ENCODE peak calls at places on chromosomes 12 and 14, in four cellular contexts. One of them, this sample, is unnamed.

GRCh38 chr12:94753071-94753779 is 102.9 kb upstream of the TMCC3 start:
- DNase-seq in dermis blood vessel endothelial cell: peak
- DNase-seq in endothelial cell: no peak
- DNase-seq in germinal center: no peak
- DNase-seq in this sample: no peak

GRCh38 chr14:33566082-33566481 is 384.8 kb downstream of the EGLN3 start:
- DNase-seq in dermis blood vessel endothelial cell: no peak
- DNase-seq in endothelial cell: no peak
- DNase-seq in germinal center: no peak
- DNase-seq in this sample: no peak

GRCh38 chr12:54147606-54148005 is 41.2 kb downstream of the SMUG1 start:
- DNase-seq in dermis blood vessel endothelial cell: no peak
- DNase-seq in endothelial cell: no peak
- DNase-seq in germinal center: no peak
- DNase-seq in this sample: no peak

GRCh38 chr12:50200507-50201273 is 33.5 kb upstream of the CERS5 start:
- DNase-seq in dermis blood vessel endothelial cell: no peak
- DNase-seq in endothelial cell: no peak
- DNase-seq in germinal center: no peak
- DNase-seq in this sample: no peak

GRCh38 chr12:82672811-82673495 is 13.8 kb upstream of the TMTC2 start:
- DNase-seq in dermis blood vessel endothelial cell: no peak
- DNase-seq in endothelial cell: no peak
- DNase-seq in germinal center: no peak
- DNase-seq in this sample: no peak

GRCh38 chr14:64721899-64722298 is 17.7 kb downstream of the PLEKHG3 start:
- DNase-seq in dermis blood vessel endothelial cell: no peak
- DNase-seq in endothelial cell: no peak
- DNase-seq in germinal center: no peak
- DNase-seq in this sample: no peak

GRCh38 chr12:96034631-96035282 is 630 bp downstream of the LTA4H start:
- DNase-seq in dermis blood vessel endothelial cell: peak
- DNase-seq in endothelial cell: peak
- DNase-seq in germinal center: peak
- DNase-seq in this sample: peak

GRCh38 chr12:93785262-93786010 is 108.3 kb downstream of the CRADD start:
- DNase-seq in dermis blood vessel endothelial cell: peak
- DNase-seq in endothelial cell: no peak
- DNase-seq in germinal center: no peak
- DNase-seq in this sample: peak

GRCh38 chr14:68708343-68708742 is 84.5 kb downstream of the ZFP36L1 start:
- DNase-seq in dermis blood vessel endothelial cell: no peak
- DNase-seq in endothelial cell: no peak
- DNase-seq in germinal center: no peak
- DNase-seq in this sample: no peak

GRCh38 chr12:13864081-13864673 is 117.2 kb downstream of the GRIN2B start:
- DNase-seq in dermis blood vessel endothelial cell: peak
- DNase-seq in endothelial cell: peak
- DNase-seq in germinal center: peak
- DNase-seq in this sample: peak

GRCh38 chr14:101241147-101241546 is 320.1 kb upstream of the DIO3 start:
- DNase-seq in dermis blood vessel endothelial cell: no peak
- DNase-seq in endothelial cell: no peak
- DNase-seq in germinal center: no peak
- DNase-seq in this sample: no peak

GRCh38 chr12:69343357-69343756 is 4.8 kb upstream of the LYZ start:
- DNase-seq in dermis blood vessel endothelial cell: no peak
- DNase-seq in endothelial cell: no peak
- DNase-seq in germinal center: no peak
- DNase-seq in this sample: no peak

GRCh38 chr12:65966852-65967593 is 142.7 kb downstream of the HMGA2 start:
- DNase-seq in dermis blood vessel endothelial cell: no peak
- DNase-seq in endothelial cell: no peak
- DNase-seq in germinal center: no peak
- DNase-seq in this sample: no peak

GRCh38 chr12:118689793-118690192 is 291.5 kb upstream of the SRRM4 start:
- DNase-seq in dermis blood vessel endothelial cell: no peak
- DNase-seq in endothelial cell: no peak
- DNase-seq in germinal center: no peak
- DNase-seq in this sample: no peak

GRCh38 chr12:6215932-6216494 is 15.8 kb downstream of the CD9 start:
- DNase-seq in dermis blood vessel endothelial cell: peak
- DNase-seq in endothelial cell: no peak
- DNase-seq in germinal center: no peak
- DNase-seq in this sample: no peak

GRCh38 chr12:113980537-113981337 is 14.6 kb upstream of the RBM19 start:
- DNase-seq in dermis blood vessel endothelial cell: peak
- DNase-seq in endothelial cell: peak
- DNase-seq in germinal center: peak
- DNase-seq in this sample: no peak

GRCh38 chr12:80412343-80412953 is 31.6 kb upstream of the PTPRQ start:
- DNase-seq in dermis blood vessel endothelial cell: peak
- DNase-seq in endothelial cell: no peak
- DNase-seq in germinal center: peak
- DNase-seq in this sample: peak

GRCh38 chr12:94571556-94571955 is 78.8 kb downstream of the TMCC3 start:
- DNase-seq in dermis blood vessel endothelial cell: peak
- DNase-seq in endothelial cell: no peak
- DNase-seq in germinal center: no peak
- DNase-seq in this sample: peak

GRCh38 chr12:44544018-44544417 is 332.1 kb downstream of the NELL2 start:
- DNase-seq in dermis blood vessel endothelial cell: no peak
- DNase-seq in endothelial cell: no peak
- DNase-seq in germinal center: no peak
- DNase-seq in this sample: no peak

GRCh38 chr14:103395245-103395644 is 10.0 kb downstream of the MARK3 start:
- DNase-seq in dermis blood vessel endothelial cell: peak
- DNase-seq in endothelial cell: no peak
- DNase-seq in germinal center: no peak
- DNase-seq in this sample: no peak

GRCh38 chr12:121530600-121531355 is 50.0 kb downstream of the KDM2B start:
- DNase-seq in dermis blood vessel endothelial cell: peak
- DNase-seq in endothelial cell: peak
- DNase-seq in germinal center: peak
- DNase-seq in this sample: no peak

GRCh38 chr14:74302160-74302628 is 540 bp downstream of the ABCD4 start:
- DNase-seq in dermis blood vessel endothelial cell: peak
- DNase-seq in endothelial cell: no peak
- DNase-seq in germinal center: peak
- DNase-seq in this sample: no peak

GRCh38 chr14:73246387-73247150 is 9.3 kb downstream of the PAPLN start:
- DNase-seq in dermis blood vessel endothelial cell: no peak
- DNase-seq in endothelial cell: no peak
- DNase-seq in germinal center: no peak
- DNase-seq in this sample: no peak

GRCh38 chr12:65936529-65936911 is 112.2 kb downstream of the HMGA2 start:
- DNase-seq in dermis blood vessel endothelial cell: no peak
- DNase-seq in endothelial cell: no peak
- DNase-seq in germinal center: no peak
- DNase-seq in this sample: no peak

GRCh38 chr14:93090826-93091583 is 24.7 kb downstream of the ITPK1 start:
- DNase-seq in dermis blood vessel endothelial cell: peak
- DNase-seq in endothelial cell: no peak
- DNase-seq in germinal center: no peak
- DNase-seq in this sample: no peak

GRCh38 chr12:105935106-105935505 is 203.6 kb downstream of the NUAK1 start:
- DNase-seq in dermis blood vessel endothelial cell: peak
- DNase-seq in endothelial cell: no peak
- DNase-seq in germinal center: no peak
- DNase-seq in this sample: no peak

GRCh38 chr12:83574142-83574541 is 887.4 kb downstream of the TMTC2 start:
- DNase-seq in dermis blood vessel endothelial cell: no peak
- DNase-seq in endothelial cell: no peak
- DNase-seq in germinal center: no peak
- DNase-seq in this sample: no peak

GRCh38 chr12:13687633-13688032 is 293.8 kb downstream of the GRIN2B start:
- DNase-seq in dermis blood vessel endothelial cell: no peak
- DNase-seq in endothelial cell: no peak
- DNase-seq in germinal center: no peak
- DNase-seq in this sample: no peak

GRCh38 chr12:5827591-5827990 is 117.5 kb downstream of the ANO2 start:
- DNase-seq in dermis blood vessel endothelial cell: no peak
- DNase-seq in endothelial cell: no peak
- DNase-seq in germinal center: no peak
- DNase-seq in this sample: no peak

GRCh38 chr12:88706286-88706685 is 126.0 kb upstream of the KITLG start:
- DNase-seq in dermis blood vessel endothelial cell: peak
- DNase-seq in endothelial cell: no peak
- DNase-seq in germinal center: no peak
- DNase-seq in this sample: no peak